ENCODE peak calls at places on chromosomes 3 and 15, in six cellular contexts. One of them, this sample, is unnamed.

GRCh38 chr3:188338081-188338480 is 184.1 kb downstream of the LPP start:
- DNase-seq in mesenchymal stem cell: no peak
- DNase-seq in IMR-90: peak; percentile 28
- DNase-seq in H1: no peak
- DNase-seq in trophoblast cell: no peak
- DNase-seq in neuronal stem cell: no peak
- DNase-seq in this sample: no peak

GRCh38 chr3:184368804-184369183 is 7.3 kb downstream of the POLR2H start:
- DNase-seq in mesenchymal stem cell: no peak
- DNase-seq in IMR-90: peak; percentile 75
- DNase-seq in H1: no peak
- DNase-seq in trophoblast cell: no peak
- DNase-seq in neuronal stem cell: no peak
- DNase-seq in this sample: no peak

GRCh38 chr15:51681303-51681963 is at the start of gene SCG3:
- DNase-seq in mesenchymal stem cell: peak; percentile 72
- DNase-seq in IMR-90: peak; percentile 65
- DNase-seq in H1: peak; percentile 99
- DNase-seq in trophoblast cell: peak; percentile 62
- DNase-seq in neuronal stem cell: peak; percentile 88
- DNase-seq in this sample: peak; percentile 99

GRCh38 chr15:64222573-64223361 is 59.9 kb upstream of the PPIB start:
- DNase-seq in mesenchymal stem cell: no peak
- DNase-seq in IMR-90: peak; percentile 32
- DNase-seq in H1: no peak
- DNase-seq in trophoblast cell: no peak
- DNase-seq in neuronal stem cell: no peak
- DNase-seq in this sample: no peak

GRCh38 chr3:139427283-139428060 is 38.0 kb upstream of the COPB2 start:
- DNase-seq in mesenchymal stem cell: peak; percentile 81
- DNase-seq in IMR-90: peak; percentile 71
- DNase-seq in H1: no peak
- DNase-seq in trophoblast cell: peak; percentile 40
- DNase-seq in neuronal stem cell: peak; percentile 62
- DNase-seq in this sample: no peak

GRCh38 chr3:62622553-62623174 is 249.3 kb upstream of the FEZF2 start:
- DNase-seq in mesenchymal stem cell: peak; percentile 64
- DNase-seq in IMR-90: peak; percentile 61
- DNase-seq in H1: no peak
- DNase-seq in trophoblast cell: peak; percentile 12
- DNase-seq in neuronal stem cell: peak; percentile 58
- DNase-seq in this sample: no peak

GRCh38 chr15:76206325-76206976 is 104.8 kb downstream of the ETFA start:
- DNase-seq in mesenchymal stem cell: no peak
- DNase-seq in IMR-90: peak; percentile 31
- DNase-seq in H1: no peak
- DNase-seq in trophoblast cell: no peak
- DNase-seq in neuronal stem cell: no peak
- DNase-seq in this sample: no peak

GRCh38 chr3:60269377-60269776 is 981.9 kb downstream of the FHIT start:
- DNase-seq in mesenchymal stem cell: no peak
- DNase-seq in IMR-90: peak; percentile 11
- DNase-seq in H1: no peak
- DNase-seq in trophoblast cell: peak; percentile 71
- DNase-seq in neuronal stem cell: no peak
- DNase-seq in this sample: no peak

GRCh38 chr3:102200126-102200525 is 234.7 kb upstream of the ZPLD1 start:
- DNase-seq in mesenchymal stem cell: peak; percentile 18
- DNase-seq in IMR-90: peak; percentile 89
- DNase-seq in H1: no peak
- DNase-seq in trophoblast cell: no peak
- DNase-seq in neuronal stem cell: no peak
- DNase-seq in this sample: no peak

GRCh38 chr3:152021951-152022461 is 148.6 kb downstream of the SUCNR1 start:
- DNase-seq in mesenchymal stem cell: peak; percentile 27
- DNase-seq in IMR-90: peak; percentile 32
- DNase-seq in H1: no peak
- DNase-seq in trophoblast cell: no peak
- DNase-seq in neuronal stem cell: no peak
- DNase-seq in this sample: no peak

GRCh38 chr15:80289558-80290277 is 37.7 kb upstream of the CTXND1 start:
- DNase-seq in mesenchymal stem cell: no peak
- DNase-seq in IMR-90: no peak
- DNase-seq in H1: no peak
- DNase-seq in trophoblast cell: no peak
- DNase-seq in neuronal stem cell: no peak
- DNase-seq in this sample: no peak

GRCh38 chr3:194282436-194283122 is 68.5 kb downstream of the CPN2 start:
- DNase-seq in mesenchymal stem cell: no peak
- DNase-seq in IMR-90: no peak
- DNase-seq in H1: no peak
- DNase-seq in trophoblast cell: no peak
- DNase-seq in neuronal stem cell: no peak
- DNase-seq in this sample: peak; percentile 18

GRCh38 chr3:170368921-170369320 is 11.4 kb downstream of the SKIL start:
- DNase-seq in mesenchymal stem cell: no peak
- DNase-seq in IMR-90: no peak
- DNase-seq in H1: no peak
- DNase-seq in trophoblast cell: no peak
- DNase-seq in neuronal stem cell: no peak
- DNase-seq in this sample: no peak

GRCh38 chr3:105490045-105490444 is 123.3 kb downstream of the ALCAM start:
- DNase-seq in mesenchymal stem cell: peak; percentile 41
- DNase-seq in IMR-90: no peak
- DNase-seq in H1: no peak
- DNase-seq in trophoblast cell: peak; percentile 13
- DNase-seq in neuronal stem cell: no peak
- DNase-seq in this sample: no peak

GRCh38 chr3:136690611-136691010 is 61.6 kb downstream of the STAG1 start:
- DNase-seq in mesenchymal stem cell: no peak
- DNase-seq in IMR-90: no peak
- DNase-seq in H1: no peak
- DNase-seq in trophoblast cell: no peak
- DNase-seq in neuronal stem cell: no peak
- DNase-seq in this sample: no peak

GRCh38 chr3:9175421-9175820 is 74.0 kb downstream of the SRGAP3 start:
- DNase-seq in mesenchymal stem cell: no peak
- DNase-seq in IMR-90: no peak
- DNase-seq in H1: no peak
- DNase-seq in trophoblast cell: peak; percentile 51
- DNase-seq in neuronal stem cell: no peak
- DNase-seq in this sample: no peak

GRCh38 chr15:32888221-32888761 is 170.5 kb downstream of the GREM1 start:
- DNase-seq in mesenchymal stem cell: no peak
- DNase-seq in IMR-90: peak; percentile 38
- DNase-seq in H1: no peak
- DNase-seq in trophoblast cell: no peak
- DNase-seq in neuronal stem cell: no peak
- DNase-seq in this sample: no peak

GRCh38 chr15:59333401-59334062 is 39.1 kb downstream of the MYO1E start:
- DNase-seq in mesenchymal stem cell: peak; percentile 37
- DNase-seq in IMR-90: no peak
- DNase-seq in H1: no peak
- DNase-seq in trophoblast cell: no peak
- DNase-seq in neuronal stem cell: no peak
- DNase-seq in this sample: no peak

GRCh38 chr15:98292442-98293240 is 332.1 kb downstream of the ARRDC4 start:
- DNase-seq in mesenchymal stem cell: peak; percentile 6
- DNase-seq in IMR-90: no peak
- DNase-seq in H1: peak; percentile 93
- DNase-seq in trophoblast cell: peak; percentile 54
- DNase-seq in neuronal stem cell: peak; percentile 57
- DNase-seq in this sample: peak; percentile 90

GRCh38 chr3:41521000-41521655 is 321.8 kb downstream of the CTNNB1 start:
- DNase-seq in mesenchymal stem cell: no peak
- DNase-seq in IMR-90: no peak
- DNase-seq in H1: no peak
- DNase-seq in trophoblast cell: no peak
- DNase-seq in neuronal stem cell: no peak
- DNase-seq in this sample: no peak

GRCh38 chr3:72338942-72339749 is 509.1 kb downstream of the SHQ1 start:
- DNase-seq in mesenchymal stem cell: peak; percentile 98
- DNase-seq in IMR-90: peak; percentile 97
- DNase-seq in H1: no peak
- DNase-seq in trophoblast cell: peak; percentile 90
- DNase-seq in neuronal stem cell: no peak
- DNase-seq in this sample: no peak

GRCh38 chr15:37973856-37974255 is 39.4 kb downstream of the TMCO5A start:
- DNase-seq in mesenchymal stem cell: peak; percentile 8
- DNase-seq in IMR-90: peak; percentile 24
- DNase-seq in H1: no peak
- DNase-seq in trophoblast cell: no peak
- DNase-seq in neuronal stem cell: no peak
- DNase-seq in this sample: no peak

GRCh38 chr3:138349926-138350665 is 1.7 kb downstream of the MRAS start:
- DNase-seq in mesenchymal stem cell: peak; percentile 6
- DNase-seq in IMR-90: peak; percentile 37
- DNase-seq in H1: no peak
- DNase-seq in trophoblast cell: no peak
- DNase-seq in neuronal stem cell: no peak
- DNase-seq in this sample: no peak

GRCh38 chr3:32481791-32482631 is 20.6 kb downstream of the CMTM6 start:
- DNase-seq in mesenchymal stem cell: no peak
- DNase-seq in IMR-90: no peak
- DNase-seq in H1: no peak
- DNase-seq in trophoblast cell: no peak
- DNase-seq in neuronal stem cell: no peak
- DNase-seq in this sample: no peak

GRCh38 chr15:91630090-91630489 is 223.4 kb upstream of the SLCO3A1 start:
- DNase-seq in mesenchymal stem cell: no peak
- DNase-seq in IMR-90: no peak
- DNase-seq in H1: no peak
- DNase-seq in trophoblast cell: peak; percentile 77
- DNase-seq in neuronal stem cell: no peak
- DNase-seq in this sample: no peak

GRCh38 chr3:60046212-60046611 is 996.4 kb upstream of the CFAP20DC start:
- DNase-seq in mesenchymal stem cell: no peak
- DNase-seq in IMR-90: no peak
- DNase-seq in H1: no peak
- DNase-seq in trophoblast cell: no peak
- DNase-seq in neuronal stem cell: no peak
- DNase-seq in this sample: no peak

GRCh38 chr3:62818347-62818746 is 56.9 kb downstream of the CADPS start:
- DNase-seq in mesenchymal stem cell: no peak
- DNase-seq in IMR-90: no peak
- DNase-seq in H1: no peak
- DNase-seq in trophoblast cell: no peak
- DNase-seq in neuronal stem cell: no peak
- DNase-seq in this sample: no peak

GRCh38 chr15:84702961-84703482 is 12.9 kb downstream of the SEC11A start:
- DNase-seq in mesenchymal stem cell: peak; percentile 83
- DNase-seq in IMR-90: peak; percentile 55
- DNase-seq in H1: no peak
- DNase-seq in trophoblast cell: no peak
- DNase-seq in neuronal stem cell: no peak
- DNase-seq in this sample: no peak

GRCh38 chr3:39150803-39151631 is 2.4 kb downstream of the CSRNP1 start:
- DNase-seq in mesenchymal stem cell: peak; percentile 99
- DNase-seq in IMR-90: peak; percentile 97
- DNase-seq in H1: no peak
- DNase-seq in trophoblast cell: peak; percentile 88
- DNase-seq in neuronal stem cell: peak; percentile 70
- DNase-seq in this sample: peak; percentile 72
- H2BK120ac ChIP-seq in mesenchymal stem cell: peak overlapping the region; percentile 81
- H2BK120ac ChIP-seq in IMR-90: peak overlapping the region; percentile 86
- H2BK120ac ChIP-seq in H1: peak overlapping the region; percentile 88
- H2BK120ac ChIP-seq in trophoblast cell: peak overlapping the region; percentile 91
- H2BK120ac ChIP-seq in neuronal stem cell: no peak overlapping the region
- H2BK120ac ChIP-seq in this sample: peak overlapping the region; percentile 6

DNA sequence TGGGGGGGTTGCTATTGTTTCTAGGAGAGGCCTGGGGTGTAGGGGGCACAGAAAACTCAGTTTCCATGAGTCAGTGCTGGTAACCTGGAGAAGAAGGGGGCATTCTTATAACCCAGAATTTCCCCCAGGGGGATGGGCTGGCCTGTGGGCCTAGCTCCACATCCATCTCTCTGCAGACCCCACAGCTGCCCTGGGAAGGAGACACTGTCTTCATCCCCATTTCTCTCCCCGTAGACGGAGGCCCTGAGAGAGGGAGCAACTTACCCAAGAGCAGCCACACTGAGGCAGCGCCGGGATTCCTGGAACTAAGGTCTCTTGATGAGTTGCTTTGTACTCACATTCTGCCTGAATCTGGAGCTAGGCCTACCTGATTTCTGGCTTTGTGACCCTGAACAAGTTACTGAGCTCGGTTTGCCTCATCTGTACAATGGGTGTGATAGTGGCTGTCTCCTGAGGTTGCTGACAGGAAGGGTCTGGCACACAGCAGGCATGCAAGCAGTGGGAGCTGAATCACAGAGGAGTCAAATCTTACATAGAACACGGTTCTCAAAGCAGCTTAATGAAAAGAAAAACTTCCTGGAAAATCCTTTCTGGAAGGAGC is 55.0 kb upstream of the LCTL start:
- DNase-seq in mesenchymal stem cell: no peak
- DNase-seq in IMR-90: no peak
- DNase-seq in H1: no peak
- DNase-seq in trophoblast cell: no peak
- DNase-seq in neuronal stem cell: no peak
- DNase-seq in this sample: no peak
- H2AK5ac ChIP-seq in mesenchymal stem cell: peak overlapping the region; percentile 17
- H2AK5ac ChIP-seq in IMR-90: peak overlapping the region; percentile 59
- H2AK5ac ChIP-seq in H1: no peak overlapping the region
- H2AK5ac ChIP-seq in trophoblast cell: peak overlapping the region; percentile 99
- H2AK5ac ChIP-seq in neuronal stem cell: peak overlapping the region; percentile 63
- H2AK5ac ChIP-seq in this sample: no peak overlapping the region

GRCh38 chr15:35583863-35584528 is 38.0 kb upstream of the DPH6 start:
- DNase-seq in mesenchymal stem cell: peak; percentile 61
- DNase-seq in IMR-90: peak; percentile 36
- DNase-seq in H1: no peak
- DNase-seq in trophoblast cell: no peak
- DNase-seq in neuronal stem cell: no peak
- DNase-seq in this sample: no peak
- H4K91ac ChIP-seq in mesenchymal stem cell: no peak overlapping the region
- H4K91ac ChIP-seq in IMR-90: no peak overlapping the region
- H4K91ac ChIP-seq in H1: no peak overlapping the region
- H4K91ac ChIP-seq in trophoblast cell: no peak overlapping the region
- H4K91ac ChIP-seq in neuronal stem cell: no peak overlapping the region
- H4K91ac ChIP-seq in this sample: no peak overlapping the region

GRCh38 chr3:169285057-169285990 is 378.2 kb downstream of the MECOM start:
- DNase-seq in mesenchymal stem cell: no peak
- DNase-seq in IMR-90: no peak
- DNase-seq in H1: no peak
- DNase-seq in trophoblast cell: no peak
- DNase-seq in neuronal stem cell: no peak
- DNase-seq in this sample: no peak
- H2BK120ac ChIP-seq in mesenchymal stem cell: no peak overlapping the region
- H2BK120ac ChIP-seq in IMR-90: no peak overlapping the region
- H2BK120ac ChIP-seq in H1: no peak overlapping the region
- H2BK120ac ChIP-seq in trophoblast cell: no peak overlapping the region
- H2BK120ac ChIP-seq in neuronal stem cell: no peak overlapping the region
- H2BK120ac ChIP-seq in this sample: no peak overlapping the region